ENCODE peak calls at places on chromosomes 11 and 22, in six cellular contexts. T, V, O, R, N and I are unnamed samples.

GRCh38 chr22:38414009-38414395 is 41.0 kb downstream of the KCNJ4 start:
- DNase-seq in T (no peak), R (no peak), N (no peak), V (no peak), O (no peak), I (no peak)

GRCh38 chr22:22745225-22746060 is 101.0 kb downstream of the GGTLC2 start:
- DNase-seq in T (peak), V (peak), R (no peak), N (peak), O (no peak), I (no peak)

GRCh38 chr11:67524480-67524808 is 1.2 kb upstream of the CABP2 start:
- DNase-seq in V (no peak), N (no peak), T (no peak), O (no peak), R (no peak), I (no peak)

GRCh38 chr22:26168199-26168915 is 905 bp upstream of the SEZ6L start:
- DNase-seq in N (no peak), R (no peak), O (no peak), V (no peak), T (no peak), I (no peak)

GRCh38 chr11:121841487-121842167 is 274.4 kb downstream of the BLID start:
- DNase-seq in O (no peak), N (no peak), R (no peak), V (no peak), T (peak), I (peak)

GRCh38 chr11:43541993-43542392 is 138.5 kb upstream of the HSD17B12 start:
- DNase-seq in T (peak), N (no peak), R (no peak), V (no peak), O (no peak), I (no peak)

GRCh38 chr11:126233391-126233790 is 21.8 kb downstream of the FAM118B start:
- DNase-seq in T (peak), V (no peak), O (no peak), R (no peak), N (no peak), I (no peak)

GRCh38 chr22:45101828-45102227 is 61.9 kb upstream of the NUP50 start:
- DNase-seq in R (no peak), N (peak), O (no peak), T (peak), V (peak), I (peak)

GRCh38 chr11:131033151-131033651 is 116.9 kb upstream of the SNX19 start:
- DNase-seq in R (no peak), V (peak), N (peak), O (peak), T (peak), I (peak)

GRCh38 chr11:75142714-75143419 is 8.0 kb upstream of the SLCO2B1 start:
- DNase-seq in T (peak), R (peak), V (peak), N (peak), O (peak), I (peak)

GRCh38 chr11:69095300-69095699 is 46.6 kb downstream of the TPCN2 start:
- DNase-seq in O (no peak), R (no peak), V (no peak), T (no peak), N (no peak), I (no peak)

GRCh38 chr11:3074912-3075589 is 17.8 kb upstream of the CARS1 start:
- DNase-seq in V (no peak), N (no peak), R (no peak), O (no peak), T (no peak), I (no peak)

GRCh38 chr22:39148727-39149535 is 3.5 kb downstream of the CBX7 start:
- DNase-seq in O (no peak), V (peak), N (no peak), T (no peak), R (no peak), I (no peak)

GRCh38 chr11:34243620-34244493 is 114.0 kb downstream of the ABTB2 start:
- DNase-seq in O (peak), N (peak), R (no peak), V (no peak), T (peak), I (no peak)

GRCh38 chr22:18023509-18024275 is 669 bp downstream of the MICAL3 start:
- DNase-seq in T (peak), O (peak), N (peak), V (peak), R (peak), I (peak)

GRCh38 chr11:114213622-114214021 is 82.6 kb upstream of the NNMT start:
- DNase-seq in T (no peak), R (no peak), O (no peak), N (no peak), V (no peak), I (no peak)

GRCh38 chr11:128603003-128603715 is 15.8 kb upstream of the ETS1 start:
- DNase-seq in N (no peak), V (no peak), O (no peak), R (no peak), T (no peak), I (no peak)

GRCh38 chr22:17074648-17075002 is 10.2 kb upstream of the IL17RA start:
- DNase-seq in T (peak), V (no peak), N (no peak), R (no peak), O (no peak), I (no peak)

GRCh38 chr11:88318017-88318416 is 19.5 kb downstream of the CTSC start:
- DNase-seq in R (no peak), O (no peak), T (no peak), N (no peak), V (no peak), I (no peak)

GRCh38 chr22:32926600-32926999 is 125.1 kb downstream of the TIMP3 start:
- DNase-seq in O (peak), T (peak), V (peak), R (no peak), N (peak), I (no peak)

GRCh38 chr11:107973641-107974040 is 35.1 kb upstream of the CUL5 start:
- DNase-seq in V (no peak), T (no peak), N (no peak), R (no peak), O (no peak), I (no peak)

GRCh38 chr11:131462622-131463021 is 92.2 kb downstream of the NTM start:
- DNase-seq in T (no peak), R (no peak), O (no peak), N (no peak), V (no peak), I (no peak)

DNA sequence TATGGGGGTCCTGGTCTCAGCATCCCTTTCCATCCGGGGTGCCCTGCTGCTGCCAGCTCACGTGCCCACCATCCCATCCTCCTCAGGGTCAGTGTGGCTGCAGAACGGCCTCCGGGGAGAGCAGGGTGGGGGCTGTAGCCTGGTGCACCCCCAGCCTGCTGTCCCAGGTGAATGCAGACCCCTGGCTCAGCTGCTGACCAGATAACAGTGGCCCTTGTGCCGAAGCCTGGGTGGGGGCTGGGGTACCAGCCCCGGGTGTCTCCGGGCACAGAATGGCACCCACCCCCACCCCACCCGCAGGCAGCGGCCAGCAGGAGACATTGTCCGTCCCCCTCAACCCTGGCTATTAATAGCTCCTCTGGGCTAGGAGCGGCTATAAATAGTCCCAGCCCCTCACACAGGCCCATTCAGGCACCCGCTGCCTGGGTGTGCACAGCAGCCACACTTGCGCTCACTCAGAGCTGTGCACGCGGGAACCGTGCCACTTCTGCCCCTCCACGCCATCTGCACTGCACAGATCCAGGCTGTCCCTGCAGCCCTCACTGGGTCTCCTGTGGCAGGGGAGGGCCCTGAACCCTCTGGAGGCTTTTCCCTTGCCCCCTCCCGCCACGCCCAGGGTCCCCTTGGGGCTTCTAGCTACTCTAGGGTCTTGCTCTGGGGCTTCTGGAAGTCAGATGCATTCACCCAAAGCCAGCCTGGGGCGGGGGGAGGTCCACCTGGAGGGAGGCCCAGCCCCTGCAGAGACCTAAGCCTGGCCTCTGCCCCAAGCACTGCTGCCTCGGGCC is 18.7 kb downstream of the CRELD2 start:
- DNase-seq in O (no peak), N (no peak), T (no peak), R (no peak), V (no peak), I (no peak)
- H3K4me3 ChIP-seq in O (no peak), N (no peak), T (no peak), R (no peak), V (no peak), I (no peak)

DNA sequence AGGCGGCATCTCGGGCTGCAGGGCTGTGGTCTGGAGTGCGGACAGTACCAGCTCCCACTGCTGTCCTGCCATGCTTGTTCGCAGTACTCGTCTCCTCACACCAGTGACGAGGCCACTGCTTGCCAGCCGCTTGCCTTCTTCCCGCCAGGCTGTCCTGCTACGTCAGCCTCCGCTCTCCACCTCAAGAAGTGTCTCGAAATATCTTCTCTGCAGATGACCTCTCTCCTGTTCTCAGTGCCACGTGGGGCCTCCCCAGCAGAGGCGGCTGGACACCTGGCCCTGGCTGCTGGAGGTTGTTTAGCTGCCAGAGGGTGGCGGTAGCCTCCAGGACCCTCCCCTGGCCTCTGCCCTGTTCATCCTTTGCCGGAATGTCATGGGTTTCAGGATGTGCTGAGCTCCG is 3.1 kb upstream of the CCDC188 start:
- DNase-seq in V (peak), O (no peak), R (no peak), T (peak), N (no peak), I (no peak)
- TF ChIP-seq CTCF in V (peak), O (no peak), R (peak), T (no peak), N (no peak), I (no peak)

GRCh38 chr22:40416636-40417035 is 46.2 kb downstream of the SGSM3 start:
- DNase-seq in N (no peak), T (no peak), O (no peak), R (no peak), V (no peak), I (no peak)

GRCh38 chr22:40414838-40415505 is 44.6 kb downstream of the SGSM3 start:
- DNase-seq in V (no peak), R (no peak), O (no peak), T (no peak), N (no peak), I (no peak)

GRCh38 chr22:40417041-40417440 is 46.6 kb downstream of the SGSM3 start:
- DNase-seq in V (no peak), N (no peak), T (no peak), O (no peak), R (no peak), I (no peak)

GRCh38 chr22:40415531-40416266 is 45.3 kb downstream of the SGSM3 start:
- DNase-seq in V (no peak), N (no peak), T (peak), R (no peak), O (no peak), I (no peak)

DNA sequence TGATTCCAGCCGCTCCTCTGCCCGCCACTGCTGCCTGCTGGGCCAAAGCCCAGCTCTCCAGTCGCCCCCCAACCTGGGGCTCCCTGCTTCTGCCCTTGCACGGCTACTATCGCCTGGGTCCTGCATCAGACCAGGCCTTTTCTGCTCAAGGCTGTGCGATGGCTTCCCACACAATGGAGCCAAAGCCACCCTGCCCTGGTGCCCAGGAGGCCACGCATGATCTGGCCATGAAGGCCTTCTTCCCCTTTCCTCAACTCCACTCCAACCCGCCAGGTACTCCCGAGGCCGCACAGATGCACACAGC is 45.8 kb downstream of the SGSM3 start:
- DNase-seq in R (no peak), O (no peak), T (no peak), N (no peak), V (no peak), I (no peak)
- TF ChIP-seq POLR2A in R (no peak), O (no peak), T (no peak), N (no peak), V (no peak), I (no peak)

GRCh38 chr11:1718326-1718725 is 21.3 kb downstream of the KRTAP5-6 start:
- DNase-seq in T (no peak), R (no peak), N (no peak), V (no peak), O (no peak), I (no peak)

GRCh38 chr11:1719781-1720180 is 22.8 kb downstream of the KRTAP5-6 start:
- DNase-seq in N (no peak), R (no peak), T (no peak), V (no peak), O (no peak), I (no peak)

GRCh38 chr11:1714908-1715885 is 18.2 kb downstream of the KRTAP5-6 start:
- DNase-seq in O (no peak), N (no peak), T (no peak), R (no peak), V (no peak), I (peak)

GRCh38 chr11:1717745-1718144 is 20.8 kb downstream of the KRTAP5-6 start:
- DNase-seq in R (no peak), N (no peak), O (no peak), T (no peak), V (no peak), I (peak)
- H3K4me3 ChIP-seq in R (no peak), N (no peak), O (no peak), T (no peak), V (no peak), I (no peak)

GRCh38 chr11:65309006-65309405 is 5.7 kb upstream of the CDC42EP2 start:
- DNase-seq in V (no peak), R (no peak), T (no peak), O (no peak), N (no peak), I (no peak)
- TF ChIP-seq CTCF in V (no peak), R (no peak), T (no peak), O (no peak), N (no peak), I (no peak)